ENCODE peak calls at places on chromosomes 4 and X, in five cellular contexts. J, X, U, Z and W are unnamed samples.

GRCh38 chr4:79964020-79964714 is 108.9 kb downstream of the ANTXR2 start:
- DNase-seq in J (no peak), X (no peak), U (no peak), Z (no peak), W (no peak)

GRCh38 chr4:70581980-70582379 is 10.1 kb upstream of the AMBN start:
- DNase-seq in J (no peak), X (no peak), U (no peak), Z (no peak), W (no peak)

GRCh38 chr4:149168645-149169044 is 647.0 kb downstream of the IQCM start:
- DNase-seq in J (no peak), X (no peak), U (no peak), Z (no peak), W (no peak)

GRCh38 chrX:2452317-2452784 is 48.4 kb downstream of the DHRSX start:
- DNase-seq in J (no peak), X (peak), U (no peak), Z (no peak), W (no peak)

GRCh38 chr4:112253382-112254000 is 21.9 kb downstream of the AP1AR start:
- DNase-seq in J (no peak), X (no peak), U (no peak), Z (no peak), W (no peak)

GRCh38 chr4:54746228-54746627 is 88.5 kb downstream of the KIT start:
- DNase-seq in J (no peak), X (no peak), U (no peak), Z (no peak), W (no peak)

GRCh38 chrX:144791298-144791697 is 456.0 kb upstream of the SPANXN1 start:
- DNase-seq in J (no peak), X (no peak), U (no peak), Z (no peak), W (no peak)

GRCh38 chr4:87967193-87967592 is 8.3 kb upstream of the SPP1 start:
- DNase-seq in J (no peak), X (no peak), U (no peak), Z (no peak), W (no peak)

GRCh38 chr4:156941940-156942548 is 29.6 kb downstream of the PDGFC start:
- DNase-seq in J (peak), X (no peak), U (no peak), Z (no peak), W (peak)

GRCh38 chr4:66840178-66840577 is 705.1 kb downstream of the CENPC start:
- DNase-seq in J (no peak), X (no peak), U (no peak), Z (no peak), W (no peak)

GRCh38 chrX:104113237-104113965 is 1.1 kb downstream of the ZCCHC18 start:
- DNase-seq in J (peak), X (no peak), U (no peak), Z (peak), W (peak)

GRCh38 chrX:100090931-100091330 is 319.1 kb downstream of the PCDH19 start:
- DNase-seq in J (no peak), X (no peak), U (no peak), Z (no peak), W (no peak)

DNA sequence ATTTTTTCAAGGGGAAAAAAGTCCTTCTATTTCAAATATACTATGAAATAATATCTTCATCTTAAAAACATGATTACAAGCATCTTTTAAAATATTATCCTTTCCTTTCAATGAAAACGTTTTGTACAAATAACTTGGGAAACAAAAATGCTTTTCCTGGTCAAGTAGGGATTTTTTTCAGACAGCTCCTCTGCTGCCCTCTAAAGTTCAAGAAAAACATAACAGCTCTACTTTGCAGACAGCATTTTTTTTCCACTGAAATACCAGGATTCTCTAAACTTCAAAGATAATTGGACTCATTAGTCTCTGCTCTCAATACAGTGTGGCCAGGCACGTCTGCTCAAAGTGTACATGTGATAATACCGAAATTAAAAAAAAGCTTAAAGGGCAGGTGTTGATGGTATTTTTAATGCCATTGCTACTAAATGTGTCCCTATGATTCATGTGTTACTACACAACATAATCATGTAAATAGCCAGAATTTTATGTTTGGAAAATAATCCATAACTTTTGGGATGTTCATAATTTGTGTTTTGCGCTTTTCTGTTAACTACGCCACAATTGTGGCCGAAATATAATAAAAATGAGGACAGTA is 479.0 kb downstream of the KCNIP4 start:
- DNase-seq in J (peak), X (no peak), U (no peak), Z (no peak), W (peak)
- TF ChIP-seq SP1 in J (no peak), X (no peak), U (no peak), Z (no peak), W (no peak)

GRCh38 chr4:32117696-32118095 is 1397.5 kb downstream of the PCDH7 start:
- DNase-seq in J (no peak), X (no peak), U (no peak), Z (no peak), W (no peak)
- TF ChIP-seq SP1 in J (no peak), X (no peak), U (no peak), Z (no peak), W (no peak)

GRCh38 chrX:153684447-153685178 is 3.1 kb upstream of the SLC6A8 start:
- DNase-seq in J (peak), X (no peak), U (no peak), Z (peak), W (no peak)

GRCh38 chrX:153685179-153685536 is 2.6 kb upstream of the SLC6A8 start:
- DNase-seq in J (no peak), X (no peak), U (no peak), Z (no peak), W (no peak)

GRCh38 chrX:153685751-153686676 is 1.7 kb upstream of the SLC6A8 start:
- DNase-seq in J (no peak), X (no peak), U (no peak), Z (peak), W (no peak)

DNA sequence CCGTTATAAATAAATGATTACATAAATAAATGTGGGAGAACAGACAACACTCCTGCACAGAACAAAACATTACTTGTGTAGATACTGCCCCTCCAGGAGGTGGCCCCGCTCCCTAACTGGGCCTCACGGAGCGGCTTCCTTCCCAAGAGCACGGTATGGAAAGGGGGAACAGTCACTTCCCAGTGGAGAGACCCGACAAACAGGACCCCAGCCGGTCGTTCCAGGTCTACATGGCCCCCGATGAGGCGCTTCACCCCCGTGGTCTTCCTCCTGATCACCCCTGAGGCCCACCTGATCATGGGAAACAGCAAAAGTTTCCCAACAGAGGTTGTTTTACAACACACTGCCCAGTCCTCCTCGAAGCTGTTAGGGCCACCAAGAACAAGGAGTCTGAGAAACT is 6.6 kb upstream of the SLC6A8 start:
- DNase-seq in J (no peak), X (no peak), U (no peak), Z (no peak), W (no peak)
- TF ChIP-seq SP1 in J (no peak), X (no peak), U (no peak), Z (no peak), W (no peak)

GRCh38 chr4:56937262-56937661 is 29.6 kb downstream of the REST start:
- DNase-seq in J (no peak), X (peak), U (no peak), Z (no peak), W (no peak)

GRCh38 chr4:56941403-56941802 is 33.7 kb downstream of the REST start:
- DNase-seq in J (no peak), X (no peak), U (no peak), Z (no peak), W (no peak)

GRCh38 chr4:56940403-56940802 is 32.7 kb downstream of the REST start:
- DNase-seq in J (no peak), X (no peak), U (no peak), Z (no peak), W (no peak)
- TF ChIP-seq SP1 in J (no peak), X (no peak), U (no peak), Z (no peak), W (no peak)